ENCODE peak calls at places on chromosome 17, in four cellular contexts. Y, S, M and Z are unnamed samples.

GRCh38 chr17:68346448-68346847 is 55.2 kb downstream of the ARSG start:
- DNase-seq in Y (no peak), S (peak), M (no peak), Z (no peak)

GRCh38 chr17:45722161-45722560 is 62.0 kb upstream of the CRHR1 start:
- DNase-seq in Y (peak), M (peak), S (peak), Z (peak)

GRCh38 chr17:50834126-50834785 is 1.1 kb upstream of the WFIKKN2 start:
- DNase-seq in M (no peak), Y (no peak), S (no peak), Z (no peak)

GRCh38 chr17:49343273-49343672 is 18.8 kb downstream of the ZNF652 start:
- DNase-seq in S (no peak), Y (no peak), M (peak), Z (peak)

GRCh38 chr17:1908699-1909309 is 79.0 kb downstream of the RPA1 start:
- DNase-seq in M (peak), S (peak), Y (peak), Z (peak)

GRCh38 chr17:28615260-28615940 is 1.4 kb upstream of the RSKR start:
- DNase-seq in Y (no peak), S (no peak), M (no peak), Z (no peak)

GRCh38 chr17:10772425-10773380 is 31.2 kb downstream of the TMEM238L start:
- DNase-seq in M (peak), S (peak), Y (peak), Z (peak)

GRCh38 chr17:37752482-37752881 is 7.6 kb upstream of the HNF1B start:
- DNase-seq in Y (no peak), S (no peak), M (peak), Z (peak)

GRCh38 chr17:70242781-70243437 is 73.6 kb downstream of the KCNJ2 start:
- DNase-seq in Y (no peak), M (no peak), S (no peak), Z (no peak)

GRCh38 chr17:933168-934083 is 46.1 kb downstream of the NXN start:
- DNase-seq in M (peak), S (peak), Y (peak), Z (peak)

GRCh38 chr17:28899212-28899815 is 1.8 kb upstream of the FLOT2 start:
- DNase-seq in Y (no peak), M (no peak), S (no peak), Z (no peak)

GRCh38 chr17:17445925-17446665 is 30.7 kb upstream of the MED9 start:
- DNase-seq in M (peak), S (no peak), Y (no peak), Z (peak)

GRCh38 chr17:38896373-38896954 is 26.6 kb downstream of the LASP1 start:
- DNase-seq in M (no peak), S (peak), Y (no peak), Z (peak)

GRCh38 chr17:59545942-59546341 is 19.5 kb upstream of the DHX40 start:
- DNase-seq in M (no peak), Y (no peak), S (no peak), Z (no peak)

GRCh38 chr17:4710693-4711634 is 532 bp downstream of the ARRB2 start:
- DNase-seq in M (peak), Y (no peak), S (no peak), Z (no peak)

GRCh38 chr17:63446981-63447687 is 1.0 kb upstream of the CYB561 start:
- DNase-seq in Y (no peak), S (peak), M (no peak), Z (peak)

GRCh38 chr17:49708515-49709161 is 874 bp upstream of the SLC35B1 start:
- DNase-seq in M (peak), Y (no peak), S (peak), Z (no peak)

GRCh38 chr17:80938556-80938955 is 53.1 kb upstream of the CHMP6 start:
- DNase-seq in Y (no peak), M (no peak), S (no peak), Z (no peak)

GRCh38 chr17:8500609-8501008 is 64.9 kb downstream of the NDEL1 start:
- DNase-seq in S (no peak), Y (no peak), M (no peak), Z (no peak)

GRCh38 chr17:39219647-39220154 is 6.0 kb downstream of the STAC2 start:
- DNase-seq in M (no peak), Y (peak), S (no peak), Z (peak)

GRCh38 chr17:14068542-14069250 is 608 bp upstream of the COX10 start:
- DNase-seq in S (no peak), Y (no peak), M (no peak), Z (no peak)

GRCh38 chr17:4007346-4008081 is 43.3 kb upstream of the ATP2A3 start:
- DNase-seq in S (peak), M (no peak), Y (peak), Z (no peak)

GRCh38 chr17:2093349-2093748 is 38.4 kb downstream of the HIC1 start:
- DNase-seq in Y (no peak), M (no peak), S (no peak), Z (no peak)